ENCODE peak calls at places on chromosome 1, in four cellular contexts. X is HCT116, I is HepG2, U is K562. G is an unnamed sample.

GRCh38 chr1:111690306-111690617 is 48.9 kb downstream of the INKA2 start:
- DNase-seq in X (no peak), I (no peak), U (no peak), G (no peak)

GRCh38 chr1:2961081-2961480 is 60.2 kb upstream of the ACTRT2 start:
- DNase-seq in U (no peak), I (no peak), X (no peak), G (no peak)

GRCh38 chr1:75203415-75204277 is 69.5 kb downstream of the LHX8 start:
- DNase-seq in X (peak), U (peak), I (peak), G (peak)

GRCh38 chr1:202501281-202501680 is 152.8 kb downstream of the PPP1R12B start:
- DNase-seq in I (peak), X (peak), U (no peak), G (peak)

GRCh38 chr1:97143236-97143882 is 421.8 kb downstream of the PTBP2 start:
- DNase-seq in X (no peak), U (no peak), I (no peak), G (no peak)

GRCh38 chr1:192835116-192835515 is 26.3 kb downstream of the RGS2 start:
- DNase-seq in I (no peak), U (no peak), X (no peak), G (no peak)

GRCh38 chr1:202588644-202589189 is 121.5 kb downstream of the SYT2 start:
- DNase-seq in I (peak), U (no peak), X (peak), G (no peak)

GRCh38 chr1:213598263-213598662 is 389.5 kb upstream of the PROX1 start:
- DNase-seq in X (no peak), I (no peak), U (no peak), G (no peak)

GRCh38 chr1:243495442-243496172 is 239.8 kb downstream of the SDCCAG8 start:
- DNase-seq in X (no peak), U (no peak), I (no peak), G (no peak)

GRCh38 chr1:152185544-152186391 is 26.7 kb upstream of the RPTN start:
- DNase-seq in X (peak), I (peak), U (peak), G (no peak)

GRCh38 chr1:35753626-35754260 is 16.0 kb downstream of the CLSPN start:
- DNase-seq in I (no peak), U (no peak), X (no peak), G (no peak)

GRCh38 chr1:46493316-46494032 is 3.8 kb downstream of the DMBX1 start:
- DNase-seq in U (no peak), I (no peak), X (no peak), G (no peak)

GRCh38 chr1:43438576-43439120 is 15.1 kb downstream of the HYI start:
- DNase-seq in X (no peak), I (no peak), U (no peak), G (no peak)

GRCh38 chr1:1295154-1295923 is 12.4 kb downstream of the ACAP3 start:
- DNase-seq in U (no peak), I (no peak), X (no peak), G (no peak)

GRCh38 chr1:93013311-93014091 is 52.2 kb upstream of the DIPK1A start:
- DNase-seq in I (no peak), U (no peak), X (no peak), G (no peak)

GRCh38 chr1:187203257-187203656 is 374.5 kb downstream of the PLA2G4A start:
- DNase-seq in I (no peak), X (peak), U (no peak), G (no peak)

GRCh38 chr1:184757406-184757805 is 2.7 kb upstream of the EDEM3 start:
- DNase-seq in U (no peak), I (no peak), X (no peak), G (no peak)

GRCh38 chr1:116402333-116402732 is 29.3 kb downstream of the ATP1A1 start:
- DNase-seq in I (no peak), X (no peak), U (no peak), G (no peak)

GRCh38 chr1:179017383-179018326 is 8.0 kb upstream of the FAM20B start:
- DNase-seq in U (peak), X (no peak), I (peak), G (no peak)

GRCh38 chr1:200907611-200908097 is 13.0 kb downstream of the INAVA start:
- DNase-seq in I (peak), U (no peak), X (no peak), G (no peak)

GRCh38 chr1:58841455-58841854 is 57.6 kb upstream of the JUN start:
- DNase-seq in I (no peak), U (peak), X (no peak), G (no peak)

GRCh38 chr1:30911061-30911954 is 2.8 kb upstream of the SDC3 start:
- DNase-seq in I (peak), X (peak), U (peak), G (peak)

GRCh38 chr1:207752456-207753132 is 740 bp downstream of the CD46 start:
- DNase-seq in I (peak), X (no peak), U (peak), G (no peak)

DNA sequence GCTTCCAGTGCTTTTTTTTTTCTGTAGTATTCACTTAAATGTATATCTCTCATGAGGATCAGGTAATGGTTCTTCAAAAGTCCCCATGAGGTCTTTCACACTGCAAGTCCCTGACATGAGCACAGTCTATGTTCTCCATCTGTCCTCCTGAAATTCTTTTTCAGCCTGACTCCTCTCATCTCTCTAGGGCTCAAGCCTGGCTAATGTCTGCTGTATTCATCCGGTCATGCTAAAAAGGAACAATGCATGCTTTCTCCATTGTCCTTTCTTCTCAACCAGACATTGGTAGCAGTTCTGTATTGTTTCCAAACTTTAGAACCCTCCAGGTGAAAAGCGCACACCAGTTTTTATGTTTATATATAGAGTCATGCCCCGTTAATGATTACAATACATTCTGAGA is 368.3 kb upstream of the OLFM3 start:
- DNase-seq in X (no peak), I (no peak), U (no peak), G (no peak)
- TF ChIP-seq CTCF in X (no peak), I (no peak), U (no peak), G (no peak)

GRCh38 chr1:145995148-145995851 is 1.1 kb downstream of the TXNIP start:
- DNase-seq in X (no peak), U (peak), I (no peak), G (no peak)
- TF ChIP-seq TCF7L2 in X (no peak), U (no peak), I (no peak), G (no peak)

GRCh38 chr1:154358519-154358918 is 33.2 kb downstream of the ATP8B2 start:
- DNase-seq in U (no peak), X (no peak), I (no peak), G (no peak)
- TF ChIP-seq SIN3A in U (no peak), X (no peak), I (no peak), G (no peak)

GRCh38 chr1:231094421-231094820 is 54.4 kb upstream of the FAM89A start:
- DNase-seq in U (no peak), X (no peak), I (no peak), G (no peak)

GRCh38 chr1:231092380-231092779 is 52.3 kb upstream of the FAM89A start:
- DNase-seq in X (no peak), I (no peak), U (no peak), G (no peak)

GRCh38 chr1:231093158-231093922 is 53.3 kb upstream of the FAM89A start:
- DNase-seq in X (no peak), U (no peak), I (no peak), G (no peak)

GRCh38 chr1:231091415-231091814 is 51.4 kb upstream of the FAM89A start:
- DNase-seq in X (no peak), I (no peak), U (no peak), G (no peak)

GRCh38 chr1:231091853-231092301 is 51.8 kb upstream of the FAM89A start:
- DNase-seq in U (peak), X (peak), I (peak), G (peak)
- TF ChIP-seq CTCF in U (peak), X (peak), I (peak), G (peak)

DNA sequence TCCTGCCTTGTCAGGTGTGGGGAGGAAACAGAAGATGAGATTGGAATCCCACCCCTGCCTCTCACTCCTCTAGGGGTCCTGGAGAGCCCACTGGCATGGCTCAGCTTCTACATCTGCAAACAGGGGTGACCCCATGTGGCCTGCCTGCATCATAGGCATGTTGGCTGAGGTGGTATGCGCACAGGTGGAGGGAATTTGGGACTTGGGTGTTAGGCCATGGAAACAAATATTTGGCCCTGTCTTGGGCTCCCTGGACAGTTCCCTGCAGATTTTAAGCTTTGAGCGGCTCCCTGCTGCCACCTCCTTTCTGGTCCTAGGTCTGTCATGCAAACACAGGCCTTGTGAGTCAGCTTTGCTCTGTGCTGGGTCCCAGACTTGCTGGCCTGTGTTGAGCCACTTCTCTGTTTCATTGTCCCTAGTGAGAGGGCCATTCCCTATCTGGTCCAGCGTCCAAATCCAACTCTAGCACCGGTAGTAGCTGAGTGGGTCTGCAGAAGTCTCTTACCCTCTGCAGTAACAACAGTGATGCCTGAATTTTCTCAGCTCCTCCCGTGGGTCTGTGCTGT is 5.9 kb downstream of the TTC22 start:
- DNase-seq in X (no peak), U (no peak), I (no peak), G (no peak)
- TF ChIP-seq TCF7L2 in X (no peak), U (no peak), I (no peak), G (no peak)